ENCODE peak calls at places on chromosomes 11 and 22, in five cellular contexts. X is heart left ventricle, F is H9, R is lower lobe of right lung, Y is upper lobe of right lung. S is an unnamed sample.

GRCh38 chr22:36860821-36861659 is at the start of gene NCF4:
- DNase-seq in F (no peak), Y (peak; percentile 86), X (peak; percentile 86), R (peak; percentile 88), S (no peak)

GRCh38 chr11:9057888-9058287 is 33.5 kb downstream of the SCUBE2 start:
- DNase-seq in Y (no peak), R (no peak), X (no peak), F (peak; percentile 54), S (no peak)

GRCh38 chr11:8311366-8311765 is 47.7 kb upstream of the LMO1 start:
- DNase-seq in Y (no peak), X (no peak), R (no peak), F (no peak), S (no peak)

GRCh38 chr22:30386960-30387848 is at the start of gene RNF215:
- DNase-seq in X (peak; percentile 81), Y (peak; percentile 93), R (peak; percentile 84), F (peak; percentile 94), S (peak; percentile 89)

GRCh38 chr11:71425409-71425808 is 22.8 kb downstream of the DHCR7 start:
- DNase-seq in R (no peak), X (no peak), Y (peak; percentile 32), F (no peak), S (no peak)

GRCh38 chr11:122199661-122200060 is 83.6 kb upstream of the BLID start:
- DNase-seq in R (no peak), X (no peak), Y (no peak), F (no peak), S (no peak)

GRCh38 chr11:85423331-85423730 is 203.8 kb downstream of the DLG2 start:
- DNase-seq in R (no peak), Y (no peak), F (no peak), X (no peak), S (no peak)

GRCh38 chr11:67006029-67006884 is 16.7 kb upstream of the SYT12 start:
- DNase-seq in Y (no peak), F (peak; percentile 78), R (no peak), X (peak; percentile 42), S (peak; percentile 83)

DNA sequence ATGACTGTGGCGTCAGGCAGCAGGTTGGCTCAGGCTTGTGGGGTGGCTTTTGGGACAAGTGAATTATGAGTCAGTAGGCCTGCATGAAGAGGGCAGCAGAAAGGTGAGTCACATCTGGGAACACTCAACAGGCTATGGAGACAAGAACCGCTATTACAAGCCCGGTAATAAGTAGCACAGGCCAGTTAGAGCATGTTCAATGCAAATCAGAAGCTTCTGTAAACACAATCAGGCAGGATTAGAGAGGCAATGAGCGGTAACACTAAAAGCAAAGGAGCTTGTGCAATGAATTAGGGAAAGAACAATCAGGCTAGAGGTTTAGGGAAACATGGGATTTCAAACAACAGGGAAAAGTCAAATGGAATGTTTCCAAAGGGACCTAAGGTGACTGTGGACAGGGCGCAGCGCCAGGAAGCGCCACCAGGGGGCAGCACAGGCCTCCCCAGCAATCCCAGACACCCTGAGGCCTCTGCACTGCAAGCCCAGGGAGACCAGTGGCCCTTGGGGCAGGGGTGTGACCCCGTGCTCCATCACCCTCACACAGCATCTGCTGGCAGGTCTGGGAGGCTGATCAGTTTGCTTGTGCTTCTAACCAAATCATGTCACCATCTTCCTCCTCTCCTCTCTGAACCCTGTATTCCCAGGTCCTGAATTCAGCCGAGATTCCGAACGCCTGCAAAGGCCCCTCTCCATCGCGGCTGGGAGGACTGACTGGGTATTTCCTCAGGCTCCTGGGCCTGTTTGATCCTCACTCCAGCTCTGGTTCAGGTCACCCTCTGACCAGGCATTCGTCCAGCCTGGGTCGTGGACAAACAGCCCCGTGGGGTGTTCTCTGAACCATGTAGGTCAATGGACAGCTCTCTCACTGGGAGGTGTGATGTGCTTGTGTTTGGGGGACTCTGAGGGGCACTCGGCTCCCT is 50.0 kb downstream of the C11orf58 start:
- DNase-seq in R (peak; percentile 86), Y (peak; percentile 88), X (peak; percentile 68), F (peak; percentile 83), S (peak; percentile 64)
- H3K27ac ChIP-seq in R (peak overlapping the region; percentile 49), Y (peak overlapping the region; percentile 59), X (no peak overlapping the region), F (no peak overlapping the region), S (no peak overlapping the region)

GRCh38 chr11:45423036-45423435 is 136.9 kb upstream of the SYT13 start:
- DNase-seq in Y (no peak), F (no peak), X (no peak), R (no peak), S (no peak)

GRCh38 chr11:45424781-45425180 is 138.6 kb upstream of the SYT13 start:
- DNase-seq in F (no peak), R (no peak), Y (no peak), X (no peak), S (no peak)

GRCh38 chr11:45423475-45424081 is 137.4 kb upstream of the SYT13 start:
- DNase-seq in X (no peak), R (no peak), F (no peak), Y (no peak), S (no peak)
- H3K27ac ChIP-seq in X (no peak overlapping the region), R (no peak overlapping the region), F (no peak overlapping the region), Y (no peak overlapping the region), S (no peak overlapping the region)

DNA sequence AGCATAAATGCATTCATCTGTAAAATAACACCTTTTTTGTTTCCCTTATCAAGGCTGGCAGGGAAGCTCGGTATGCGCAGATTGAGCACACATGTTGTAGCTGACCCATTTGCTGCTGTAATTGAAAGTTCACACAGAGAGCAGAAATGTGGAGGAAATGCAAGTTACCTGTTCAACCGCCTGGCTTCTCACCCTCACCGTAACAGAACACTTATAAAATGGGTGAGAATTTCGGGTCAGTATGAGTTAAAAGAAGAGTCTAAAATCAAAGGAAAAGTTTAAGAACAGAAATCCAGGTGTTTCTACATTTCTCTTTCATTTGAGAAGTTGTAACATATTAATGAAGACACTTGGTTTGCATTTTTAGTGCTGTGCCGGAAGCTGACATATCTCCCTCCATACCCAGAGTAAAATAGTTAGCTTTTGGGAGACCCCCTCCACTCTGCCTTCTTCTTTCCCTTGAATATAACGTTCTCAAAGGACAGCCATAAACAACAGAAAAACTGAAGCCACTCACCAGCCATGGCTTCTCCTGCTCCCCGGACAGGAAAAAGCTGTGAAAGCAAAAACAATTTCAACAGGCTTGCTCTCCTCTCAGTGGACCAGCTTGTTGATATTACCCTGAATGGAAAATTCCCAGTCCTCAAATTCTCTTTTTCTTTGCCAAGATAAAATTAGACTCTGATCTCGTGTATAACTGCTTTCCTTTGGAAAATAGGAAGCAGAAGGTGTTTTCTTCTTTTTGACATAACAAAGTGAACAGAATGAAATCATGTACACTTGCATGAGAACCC is at the start of gene CASP12:
- DNase-seq in F (no peak), R (no peak), X (no peak), Y (no peak), S (no peak)
- H3K27ac ChIP-seq in F (no peak within 1 kb of the TSS), R (peak within 1 kb of the TSS; percentile 75), X (peak within 1 kb of the TSS; percentile 69), Y (peak within 1 kb of the TSS; percentile 70), S (no peak within 1 kb of the TSS)

GRCh38 chr11:68649851-68650555 is 34.3 kb upstream of the GAL start:
- DNase-seq in X (no peak), Y (no peak), F (no peak), R (no peak), S (no peak)
- H3K27ac ChIP-seq in X (no peak overlapping the region), Y (no peak overlapping the region), F (no peak overlapping the region), R (no peak overlapping the region), S (no peak overlapping the region)

DNA sequence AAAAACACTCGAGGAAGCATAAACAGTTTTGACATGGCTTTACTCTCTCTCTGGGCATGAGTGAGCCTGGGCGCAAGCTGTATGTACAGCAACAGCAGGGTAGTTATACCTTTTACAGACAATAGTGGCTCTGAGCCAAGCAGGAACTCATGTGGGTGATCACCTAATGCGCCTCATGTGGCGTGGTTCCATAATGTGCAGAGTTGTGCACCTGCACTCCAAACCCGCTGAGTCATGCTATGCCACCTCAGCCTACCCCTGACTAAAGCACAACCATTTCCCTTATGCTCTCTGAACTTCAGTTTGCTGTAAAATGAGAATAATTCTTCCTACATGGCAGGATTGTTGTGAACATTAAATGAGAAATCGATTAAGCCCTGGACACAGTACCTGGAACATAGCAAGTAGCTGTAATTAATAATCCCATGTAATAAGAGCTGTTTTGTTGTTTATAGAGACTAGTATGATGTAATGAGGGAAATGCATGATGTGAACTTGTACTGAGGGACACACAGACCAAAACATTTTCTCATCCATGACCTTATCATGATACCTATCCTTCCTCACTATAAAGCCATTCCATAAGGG is 71.6 kb downstream of the CCDC34 start:
- DNase-seq in R (no peak), X (no peak), Y (no peak), F (no peak), S (no peak)
- H3K27ac ChIP-seq in R (no peak overlapping the region), X (no peak overlapping the region), Y (no peak overlapping the region), F (no peak overlapping the region), S (no peak overlapping the region)

GRCh38 chr11:14133381-14133780 is 170.9 kb downstream of the SPON1 start:
- DNase-seq in F (no peak), R (no peak), Y (no peak), X (no peak), S (no peak)
- H3K27ac ChIP-seq in F (no peak overlapping the region), R (no peak overlapping the region), Y (no peak overlapping the region), X (no peak overlapping the region), S (no peak overlapping the region)

DNA sequence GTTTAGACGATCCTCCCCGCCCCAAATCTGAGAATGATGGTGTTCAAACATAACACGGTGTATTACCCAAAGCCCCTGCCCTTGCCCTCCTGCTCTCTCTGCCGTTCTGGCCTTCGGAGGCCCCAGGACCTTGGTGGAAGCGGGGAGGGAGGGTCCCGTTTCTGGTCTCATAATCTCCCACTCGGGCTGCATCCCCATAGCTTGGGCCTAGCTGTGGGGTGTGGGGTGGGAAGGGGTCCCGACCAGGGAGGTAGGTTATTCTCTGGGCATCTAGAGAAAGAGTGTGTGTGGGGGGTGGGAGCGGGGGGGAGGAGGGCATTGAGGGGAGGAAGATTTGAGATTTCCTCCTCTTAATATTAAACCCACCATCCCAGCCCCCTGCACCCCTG is 2.3 kb downstream of the PKNOX2 start:
- DNase-seq in X (no peak), R (no peak), F (no peak), Y (no peak), S (no peak)
- H3K27ac ChIP-seq in X (peak overlapping the region; percentile 86), R (peak overlapping the region; percentile 80), F (no peak overlapping the region), Y (peak overlapping the region; percentile 85), S (no peak overlapping the region)

GRCh38 chr11:47487421-47487820 is 38.5 kb upstream of the RAPSN start:
- DNase-seq in Y (no peak), X (no peak), R (no peak), F (no peak), S (no peak)
- H3K27ac ChIP-seq in Y (no peak overlapping the region), X (no peak overlapping the region), R (peak overlapping the region; percentile 44), F (no peak overlapping the region), S (no peak overlapping the region)

GRCh38 chr11:46533396-46534110 is 60.3 kb downstream of the AMBRA1 start:
- DNase-seq in F (no peak), X (no peak), R (no peak), Y (no peak), S (no peak)

GRCh38 chr11:46534713-46535112 is 59.1 kb downstream of the AMBRA1 start:
- DNase-seq in F (no peak), Y (no peak), R (no peak), X (no peak), S (no peak)

GRCh38 chr11:46535688-46536087 is 58.1 kb downstream of the AMBRA1 start:
- DNase-seq in F (no peak), Y (no peak), R (no peak), X (no peak), S (no peak)

GRCh38 chr11:46537851-46538295 is 56.0 kb downstream of the AMBRA1 start:
- DNase-seq in F (peak; percentile 92), Y (no peak), X (peak; percentile 53), R (peak; percentile 55), S (peak; percentile 96)

GRCh38 chr11:46537121-46537520 is 56.7 kb downstream of the AMBRA1 start:
- DNase-seq in X (no peak), Y (no peak), F (no peak), R (no peak), S (peak; percentile 73)
- H3K27ac ChIP-seq in X (no peak overlapping the region), Y (no peak overlapping the region), F (no peak overlapping the region), R (no peak overlapping the region), S (peak overlapping the region; percentile 1)

GRCh38 chr11:3911908-3912505 is 56.5 kb downstream of the STIM1 start:
- DNase-seq in R (no peak), X (no peak), F (no peak), Y (no peak), S (no peak)
- H3K27ac ChIP-seq in R (no peak overlapping the region), X (no peak overlapping the region), F (no peak overlapping the region), Y (no peak overlapping the region), S (no peak overlapping the region)

S was measured in A673.